ENCODE peak calls at places on chromosomes 13 and 19, in eight cellular contexts. F is CD8-positive, alpha-beta memory T cell; G is foreskin fibroblast; R is neural progenitor cell; N is psoas muscle; O is HCT116; A is body of pancreas; K is trophoblast cell. D is an unnamed sample.

GRCh38 chr13:79742923-79743322 is 262.0 kb downstream of the NDFIP2 start:
- DNase-seq in F (no peak), G (no peak), R (no peak), N (no peak), O (no peak), A (no peak), K (peak; percentile 21), D (no peak)

GRCh38 chr19:33559996-33560395 is 38.4 kb upstream of the PEPD start:
- DNase-seq in F (no peak), G (no peak), R (no peak), N (no peak), O (no peak), A (no peak), K (no peak), D (no peak)

GRCh38 chr19:2324220-2324948 is 4.0 kb downstream of the LSM7 start:
- DNase-seq in F (no peak), G (no peak), R (no peak), N (no peak), O (no peak), A (no peak), K (no peak), D (no peak)

GRCh38 chr19:55777528-55777927 is 8.6 kb downstream of the RFPL4AL1 start:
- DNase-seq in F (no peak), G (no peak), R (no peak), N (no peak), O (peak; percentile 2), A (no peak), K (no peak), D (peak; percentile 34)

GRCh38 chr13:60143775-60144174 is 20.0 kb downstream of the DIAPH3 start:
- DNase-seq in F (no peak), G (no peak), R (no peak), N (no peak), O (no peak), A (no peak), K (no peak), D (no peak)

GRCh38 chr19:50837300-50837699 is 3.9 kb upstream of the KLK15 start:
- DNase-seq in F (no peak), G (no peak), R (no peak), N (no peak), O (no peak), A (no peak), K (no peak), D (peak; percentile 64)

GRCh38 chr13:105105471-105105870 is 1430.0 kb downstream of the EFNB2 start:
- DNase-seq in F (no peak), G (no peak), R (no peak), N (no peak), O (no peak), A (no peak), K (no peak), D (no peak)

GRCh38 chr19:6267552-6268381 is 12.0 kb downstream of the MLLT1 start:
- DNase-seq in F (no peak), G (peak; percentile 47), R (no peak), N (no peak), O (no peak), A (no peak), K (no peak), D (no peak)

GRCh38 chr19:36051637-36052036 is 2.4 kb downstream of the THAP8 start:
- DNase-seq in F (no peak), G (no peak), R (no peak), N (no peak), O (no peak), A (no peak), K (no peak), D (no peak)

GRCh38 chr19:36051236-36051635 is 2.8 kb downstream of the THAP8 start:
- DNase-seq in F (no peak), G (no peak), R (peak; percentile 67), N (no peak), O (peak; percentile 33), A (no peak), K (no peak), D (no peak)

GRCh38 chr19:36058481-36059179 is 3.9 kb downstream of the WDR62 start:
- DNase-seq in F (no peak), G (no peak), R (no peak), N (no peak), O (no peak), A (no peak), K (peak; percentile 68), D (no peak)

GRCh38 chr19:36054119-36054732 is at the start of gene THAP8:
- DNase-seq in F (peak; percentile 100), G (peak; percentile 100), R (peak; percentile 99), N (peak; percentile 100), O (peak; percentile 97), A (peak; percentile 100), K (peak; percentile 98), D (peak; percentile 100)

DNA sequence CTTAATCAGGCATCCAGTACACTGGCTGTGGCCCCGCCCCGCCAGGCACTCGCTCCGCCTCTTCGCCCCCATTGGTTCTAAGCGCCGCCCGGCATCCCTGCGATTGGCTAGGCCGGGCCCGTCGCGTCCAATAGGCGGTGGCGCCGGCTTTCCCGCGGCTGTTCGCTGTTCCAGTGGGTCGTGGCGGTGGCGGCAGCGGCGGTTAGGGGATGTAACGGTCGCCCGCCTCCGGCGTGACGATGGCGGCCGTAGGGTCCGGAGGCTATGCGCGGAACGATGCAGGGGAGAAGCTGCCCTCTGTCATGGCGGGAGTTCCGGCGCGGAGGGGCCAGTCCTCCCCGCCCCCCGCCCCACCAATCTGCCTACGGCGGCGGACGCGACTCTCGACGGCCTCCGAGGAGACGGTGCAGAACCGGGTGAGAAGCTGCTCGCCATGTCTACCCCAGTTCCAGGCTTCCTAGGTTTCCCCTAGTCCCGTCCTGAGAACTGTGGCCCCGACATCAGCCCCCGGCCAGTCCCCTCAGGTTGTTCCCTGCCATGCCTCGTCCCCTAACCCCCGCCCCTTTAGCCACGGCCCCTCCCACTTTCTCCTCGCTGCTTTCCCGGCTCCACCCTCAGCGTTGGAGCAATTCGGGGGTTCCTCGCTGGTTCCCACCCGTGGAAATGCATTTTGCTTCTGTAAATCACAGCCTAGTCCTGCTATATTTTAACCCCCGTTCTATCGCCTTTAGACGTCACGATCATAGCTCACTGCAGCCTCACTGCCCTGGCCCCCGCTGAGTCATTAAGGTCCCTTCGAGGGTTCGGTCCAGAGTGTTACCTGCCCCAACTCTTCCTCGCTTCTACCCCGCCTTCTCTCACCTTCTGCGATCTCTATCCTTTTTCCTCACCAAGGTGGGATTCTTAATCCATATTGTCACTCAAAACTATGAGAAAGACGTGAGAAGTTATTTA is at the start of gene WDR62:
- DNase-seq in F (no peak), G (peak; percentile 97), R (peak; percentile 98), N (peak; percentile 96), O (peak; percentile 83), A (peak; percentile 93), K (peak; percentile 92), D (peak; percentile 96)
- H3K4me3 ChIP-seq in F (peak within 1 kb of the TSS; percentile 99), G (peak within 1 kb of the TSS; percentile 79), R (peak within 1 kb of the TSS; percentile 64), N (peak within 1 kb of the TSS; percentile 71), O (peak within 1 kb of the TSS; percentile 74), A (peak within 1 kb of the TSS; percentile 29), K (peak within 1 kb of the TSS; percentile 92), D (peak within 1 kb of the TSS; percentile 17)

GRCh38 chr19:3785464-3785937 is 680 bp downstream of the MATK start:
- DNase-seq in F (peak; percentile 24), G (peak; percentile 28), R (peak; percentile 2), N (no peak), O (no peak), A (no peak), K (no peak), D (no peak)
- H3K4me3 ChIP-seq in F (peak overlapping the region; percentile 58), G (no peak overlapping the region), R (peak overlapping the region; percentile 88), N (peak overlapping the region; percentile 18), O (no peak overlapping the region), A (no peak overlapping the region), K (peak overlapping the region; percentile 57), D (peak overlapping the region; percentile 9)

DNA sequence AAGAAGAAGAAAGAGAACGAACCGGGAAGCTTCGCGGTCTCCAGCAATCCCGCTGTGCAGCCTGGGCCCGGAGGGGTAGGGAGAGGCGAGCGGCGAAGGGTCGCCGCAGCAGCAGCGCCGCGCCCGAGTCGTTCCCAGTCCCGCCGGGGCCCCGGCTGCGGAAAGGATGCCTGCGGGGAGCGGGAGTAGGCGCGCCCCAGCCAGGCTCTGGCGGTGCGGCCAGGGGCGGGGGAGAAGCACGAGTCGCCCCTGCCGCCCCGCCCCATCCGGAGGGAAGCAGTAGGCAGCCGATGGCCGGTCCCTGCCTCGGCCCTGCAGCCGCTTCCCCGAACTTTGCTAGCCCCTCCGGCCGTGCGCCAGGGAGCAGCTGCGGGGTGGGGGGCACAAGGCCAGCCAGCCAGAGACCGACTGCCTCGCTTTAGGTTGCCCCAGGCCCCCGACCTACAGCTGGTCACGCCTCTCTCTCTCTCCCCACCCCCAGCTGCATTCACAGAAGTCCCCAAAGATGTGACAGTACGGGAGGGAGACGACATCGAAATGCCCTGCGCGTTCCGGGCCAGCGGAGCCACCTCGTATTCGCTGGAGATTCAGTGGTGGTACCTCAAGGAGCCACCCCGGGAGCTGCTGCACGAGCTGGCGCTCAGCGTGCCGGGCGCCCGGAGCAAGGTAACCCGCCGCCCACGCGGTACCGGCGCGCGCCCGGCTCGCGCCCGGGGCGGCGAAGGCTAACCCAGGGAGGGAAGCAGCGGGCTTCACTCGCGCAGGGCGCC is 1.1 kb downstream of the VSTM2B start:
- DNase-seq in F (no peak), G (no peak), R (peak; percentile 68), N (peak; percentile 34), O (no peak), A (no peak), K (no peak), D (no peak)
- H3K4me3 ChIP-seq in F (no peak overlapping the region), G (no peak overlapping the region), R (peak overlapping the region; percentile 67), N (peak overlapping the region; percentile 38), O (no peak overlapping the region), A (no peak overlapping the region), K (no peak overlapping the region), D (no peak overlapping the region)

GRCh38 chr19:13095393-13095784 is 7.3 kb downstream of the LYL1 start:
- DNase-seq in F (no peak), G (no peak), R (peak; percentile 79), N (no peak), O (no peak), A (no peak), K (no peak), D (no peak)

GRCh38 chr19:13093407-13094284 is 9.0 kb downstream of the LYL1 start:
- DNase-seq in F (peak; percentile 70), G (peak; percentile 88), R (peak; percentile 85), N (peak; percentile 91), O (peak; percentile 70), A (peak; percentile 81), K (peak; percentile 75), D (peak; percentile 87)

GRCh38 chr19:13094285-13094595 is 8.4 kb downstream of the LYL1 start:
- DNase-seq in F (no peak), G (no peak), R (no peak), N (no peak), O (no peak), A (no peak), K (no peak), D (no peak)

GRCh38 chr19:13095934-13096890 is 6.4 kb downstream of the LYL1 start:
- DNase-seq in F (no peak), G (no peak), R (peak; percentile 90), N (no peak), O (no peak), A (no peak), K (no peak), D (no peak)

DNA sequence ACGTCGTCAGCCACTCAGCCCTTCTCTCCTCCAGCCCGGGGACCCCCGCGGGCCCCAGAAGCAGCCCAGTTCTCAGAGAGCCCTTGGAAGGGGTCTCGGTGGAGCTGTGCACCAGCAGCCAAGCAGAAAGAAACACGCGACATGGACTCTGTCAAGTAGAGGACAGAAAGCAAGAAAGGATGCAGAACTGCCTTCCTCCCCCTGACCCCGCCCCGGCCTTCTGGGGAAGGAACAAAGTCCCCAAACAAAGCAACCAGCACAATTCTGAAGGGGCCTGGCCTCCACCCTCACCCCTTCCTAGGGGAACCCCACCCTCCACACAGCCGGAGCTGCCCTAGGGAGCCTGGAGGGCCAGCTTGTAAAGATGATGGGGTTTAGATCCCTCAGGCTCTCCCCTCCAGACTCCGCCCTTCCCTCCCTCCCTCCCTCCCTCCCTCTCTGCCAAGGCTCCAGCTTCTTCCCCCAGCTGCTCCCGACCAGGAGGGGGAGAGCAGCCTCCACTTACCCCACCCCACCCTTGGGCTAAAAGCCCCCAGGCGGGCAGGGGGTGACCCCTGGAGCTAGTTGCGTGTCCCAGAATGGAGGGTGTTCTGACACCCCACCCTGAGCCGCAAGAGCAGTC is 7.8 kb downstream of the LYL1 start:
- DNase-seq in F (no peak), G (no peak), R (peak; percentile 73), N (no peak), O (no peak), A (no peak), K (no peak), D (peak; percentile 73)
- H3K4me3 ChIP-seq in F (no peak overlapping the region), G (no peak overlapping the region), R (peak overlapping the region; percentile 43), N (peak overlapping the region; percentile 15), O (no peak overlapping the region), A (no peak overlapping the region), K (no peak overlapping the region), D (no peak overlapping the region)